ENCODE peak calls at places on chromosome 9, in seven cellular contexts. S, U, D, Q, H, M and O are unnamed samples.

GRCh38 chr9:107755267-107755666 is 265.7 kb upstream of the KLF4 start:
- DNase-seq in S (no peak), D (peak; percentile 41), H (peak; percentile 33), U (peak; percentile 88), Q (no peak), M (peak; percentile 34), O (peak; percentile 75)

GRCh38 chr9:124183772-124184171 is 74.0 kb upstream of the NEK6 start:
- DNase-seq in Q (no peak), D (no peak), U (no peak), S (no peak), M (no peak), H (no peak), O (no peak)

GRCh38 chr9:125995006-125995405 is 247.8 kb downstream of the PBX3 start:
- DNase-seq in H (no peak), S (no peak), U (no peak), D (no peak), Q (no peak), M (no peak), O (no peak)

GRCh38 chr9:81621785-81622243 is 67.5 kb downstream of the TLE1 start:
- DNase-seq in S (no peak), U (no peak), M (no peak), H (peak; percentile 81), D (no peak), Q (peak; percentile 23), O (no peak)

GRCh38 chr9:122807271-122807900 is 7.5 kb downstream of the OR1K1 start:
- DNase-seq in Q (no peak), S (no peak), M (no peak), H (no peak), U (no peak), D (peak; percentile 81), O (peak; percentile 72)

GRCh38 chr9:95626885-95627558 is 110.3 kb upstream of the PTCH1 start:
- DNase-seq in Q (no peak), H (no peak), M (no peak), S (no peak), D (no peak), U (peak; percentile 41), O (no peak)

GRCh38 chr9:130570200-130570599 is 9.2 kb upstream of the FUBP3 start:
- DNase-seq in S (no peak), H (no peak), D (peak; percentile 27), M (peak; percentile 3), U (peak; percentile 60), Q (no peak), O (peak; percentile 16)

GRCh38 chr9:108724669-108725068 is 131.1 kb downstream of the ACTL7B start:
- DNase-seq in M (no peak), Q (no peak), H (no peak), S (no peak), U (no peak), D (peak; percentile 5), O (peak; percentile 52)

GRCh38 chr9:4852419-4852818 is 59.7 kb downstream of the RCL1 start:
- DNase-seq in H (no peak), D (no peak), S (no peak), Q (no peak), M (no peak), U (no peak), O (no peak)

GRCh38 chr9:2622361-2623045 is 916 bp downstream of the VLDLR start:
- DNase-seq in U (peak; percentile 43), D (peak; percentile 27), S (no peak), H (peak; percentile 43), M (no peak), Q (peak; percentile 41), O (peak; percentile 15)

GRCh38 chr9:130942084-130942483 is 3.0 kb upstream of the FIBCD1 start:
- DNase-seq in U (no peak), S (no peak), D (no peak), H (no peak), Q (no peak), M (no peak), O (no peak)

GRCh38 chr9:5518061-5518936 is 8.0 kb downstream of the PDCD1LG2 start:
- DNase-seq in S (no peak), M (no peak), Q (no peak), U (peak; percentile 40), D (peak; percentile 33), H (no peak), O (peak; percentile 67)

GRCh38 chr9:114080773-114081440 is 2.8 kb upstream of the AMBP start:
- DNase-seq in S (no peak), M (no peak), D (no peak), H (no peak), Q (no peak), U (no peak), O (no peak)

GRCh38 chr9:114338187-114338586 is 8.5 kb downstream of the ORM2 start:
- DNase-seq in S (no peak), D (no peak), H (no peak), Q (no peak), U (no peak), M (no peak), O (no peak)

GRCh38 chr9:137648396-137648795 is 29.6 kb downstream of the EHMT1 start:
- DNase-seq in Q (no peak), S (no peak), D (peak; percentile 69), U (peak; percentile 17), M (no peak), H (no peak), O (peak; percentile 65)

GRCh38 chr9:14146201-14146890 is 167.6 kb downstream of the NFIB start:
- DNase-seq in Q (no peak), S (no peak), U (no peak), D (peak; percentile 78), M (no peak), H (no peak), O (no peak)

GRCh38 chr9:87236546-87236945 is 261.1 kb upstream of the DAPK1 start:
- DNase-seq in D (no peak), H (no peak), U (no peak), M (no peak), Q (no peak), S (no peak), O (peak; percentile 48)

GRCh38 chr9:86783884-86784283 is 163.4 kb downstream of the GAS1 start:
- DNase-seq in Q (no peak), U (peak; percentile 25), H (no peak), M (no peak), S (no peak), D (peak; percentile 89), O (peak; percentile 89)

GRCh38 chr9:91360551-91361293 is 996 bp downstream of the AUH start:
- DNase-seq in S (no peak), U (peak; percentile 5), M (no peak), D (peak; percentile 19), H (peak; percentile 80), Q (no peak), O (no peak)

GRCh38 chr9:98367923-98368322 is 112.5 kb upstream of the TBC1D2 start:
- DNase-seq in D (no peak), S (no peak), U (no peak), H (no peak), M (no peak), Q (no peak), O (no peak)

GRCh38 chr9:95313010-95313498 is 4.5 kb downstream of the FANCC start:
- DNase-seq in H (peak; percentile 86), U (peak; percentile 76), D (peak; percentile 58), M (no peak), Q (no peak), S (no peak), O (peak; percentile 47)

GRCh38 chr9:106958955-106959657 is 96.1 kb downstream of the ZNF462 start:
- DNase-seq in H (no peak), D (peak; percentile 74), S (no peak), M (no peak), Q (no peak), U (peak; percentile 36), O (peak; percentile 34)

GRCh38 chr9:132726561-132727150 is 56.4 kb downstream of the GTF3C4 start:
- DNase-seq in Q (no peak), S (no peak), H (no peak), U (no peak), M (no peak), D (no peak), O (no peak)

GRCh38 chr9:32783168-32783891 is at the start of gene TMEM215:
- DNase-seq in M (no peak), Q (peak; percentile 23), S (no peak), U (no peak), D (no peak), H (peak; percentile 68), O (no peak)

GRCh38 chr9:105116047-105116868 is 128.2 kb upstream of the SLC44A1 start:
- DNase-seq in S (no peak), M (no peak), H (peak; percentile 39), U (no peak), D (no peak), Q (no peak), O (no peak)

GRCh38 chr9:115262952-115263351 is 145.0 kb upstream of the TNC start:
- DNase-seq in Q (peak; percentile 26), S (no peak), D (peak; percentile 21), H (no peak), M (no peak), U (peak; percentile 63), O (peak; percentile 34)

GRCh38 chr9:15735083-15735974 is 182.5 kb downstream of the CCDC171 start:
- DNase-seq in M (peak; percentile 64), H (no peak), S (no peak), D (peak; percentile 96), U (peak; percentile 93), Q (no peak), O (peak; percentile 93)

GRCh38 chr9:35736201-35736633 is 3.8 kb downstream of the CREB3 start:
- DNase-seq in D (peak; percentile 79), S (no peak), M (peak; percentile 56), H (peak; percentile 88), U (peak; percentile 79), Q (peak; percentile 65), O (peak; percentile 78)

GRCh38 chr9:127971357-127972315 is 9.2 kb downstream of the EEIG1 start:
- DNase-seq in S (no peak), Q (peak; percentile 41), H (peak; percentile 58), M (no peak), D (no peak), U (no peak), O (peak; percentile 42)

GRCh38 chr9:87436694-87437093 is 61.0 kb upstream of the DAPK1 start:
- DNase-seq in S (no peak), D (no peak), M (no peak), Q (no peak), U (no peak), H (no peak), O (peak; percentile 67)

GRCh38 chr9:136566553-136566895 is 20.7 kb upstream of the NOTCH1 start:
- DNase-seq in H (no peak), M (no peak), U (no peak), Q (no peak), D (no peak), S (no peak), O (no peak)

GRCh38 chr9:91583161-91583875 is 159.7 kb upstream of the NFIL3 start:
- DNase-seq in S (no peak), H (no peak), U (no peak), Q (no peak), D (no peak), M (no peak), O (no peak)

GRCh38 chr9:88418715-88419540 is 30.7 kb downstream of the SPIN1 start:
- DNase-seq in Q (no peak), U (peak; percentile 46), M (no peak), S (no peak), D (peak; percentile 31), H (no peak), O (no peak)